ENCODE peak calls at places on chromosome 22, in four cellular contexts. K is non-pigmented ciliary epithelial cell; T is activated CD8-positive, alpha-beta memory T cell treated with anti-CD3 and anti-CD28 coated beads, Interleukin-2, amount 50 U/mL, for 4 hours; A is GM23338. H is an unnamed sample.

GRCh38 chr22:30485362-30485988 is 13.7 kb upstream of the SEC14L3 start:
- DNase-seq in K (no peak), T (peak; percentile 77), A (peak; percentile 79), H (peak; percentile 53)

GRCh38 chr22:41517172-41518047 is 26.9 kb downstream of the POLR3H start:
- DNase-seq in K (no peak), T (peak; percentile 43), A (peak; percentile 83), H (peak; percentile 85)

GRCh38 chr22:30870451-30871345 is 97.9 kb downstream of the MORC2 start:
- DNase-seq in K (no peak), T (no peak), A (no peak), H (peak; percentile 33)

GRCh38 chr22:50274311-50274710 is 4.1 kb upstream of the MAPK11 start:
- DNase-seq in K (no peak), T (peak; percentile 43), A (peak; percentile 60), H (peak; percentile 60)

GRCh38 chr22:47402876-47403525 is 640.6 kb downstream of the TBC1D22A start:
- DNase-seq in K (no peak), T (no peak), A (no peak), H (peak; percentile 21)

GRCh38 chr22:36384766-36385400 is 2.9 kb downstream of the MYH9 start:
- DNase-seq in K (no peak), T (peak; percentile 55), A (peak; percentile 75), H (no peak)

GRCh38 chr22:38881464-38881871 is 9.5 kb upstream of the CBX6 start:
- DNase-seq in K (no peak), T (no peak), A (no peak), H (no peak)

GRCh38 chr22:50542416-50542927 is 3.2 kb upstream of the KLHDC7B start:
- DNase-seq in K (no peak), T (no peak), A (no peak), H (no peak)

GRCh38 chr22:43158778-43159483 is 7.6 kb downstream of the TSPO start:
- DNase-seq in K (no peak), T (no peak), A (no peak), H (no peak)

GRCh38 chr22:29798318-29798717 is 31.1 kb downstream of the UQCR10 start:
- DNase-seq in K (no peak), T (no peak), A (no peak), H (no peak)

H was measured in Peyer's patch.